ENCODE peak calls at places on chromosome 9, in nine cellular contexts. One of them, this sample, is unnamed.

GRCh38 chr9:126722922-126723806 is 81.7 kb upstream of the ZBTB43 start:
- DNase-seq in SK-N-SH: peak
- DNase-seq in GM23248: peak
- DNase-seq in HCT116: no peak
- DNase-seq in GM23338: peak
- DNase-seq in OCI-LY7: peak
- DNase-seq in neural progenitor cell: peak
- DNase-seq in PC-3: no peak
- DNase-seq in MM.1S: peak
- DNase-seq in this sample: peak

GRCh38 chr9:2320632-2321031 is 301.0 kb upstream of the VLDLR start:
- DNase-seq in SK-N-SH: no peak
- DNase-seq in HCT116: no peak
- DNase-seq in PC-3: no peak
- DNase-seq in GM23338: no peak
- DNase-seq in neural progenitor cell: no peak
- DNase-seq in GM23248: no peak
- DNase-seq in MM.1S: no peak
- DNase-seq in OCI-LY7: no peak
- DNase-seq in this sample: no peak

GRCh38 chr9:38296853-38297252 is 95.6 kb upstream of the ALDH1B1 start:
- DNase-seq in HCT116: no peak
- DNase-seq in MM.1S: no peak
- DNase-seq in neural progenitor cell: no peak
- DNase-seq in GM23338: no peak
- DNase-seq in SK-N-SH: no peak
- DNase-seq in OCI-LY7: no peak
- DNase-seq in GM23248: no peak
- DNase-seq in PC-3: no peak
- DNase-seq in this sample: no peak

GRCh38 chr9:93083592-93084470 is 12.2 kb upstream of the CARD19 start:
- DNase-seq in HCT116: no peak
- DNase-seq in neural progenitor cell: peak
- DNase-seq in SK-N-SH: peak
- DNase-seq in OCI-LY7: no peak
- DNase-seq in MM.1S: no peak
- DNase-seq in GM23248: no peak
- DNase-seq in GM23338: no peak
- DNase-seq in PC-3: no peak
- DNase-seq in this sample: no peak

GRCh38 chr9:93256878-93257807 is 73.2 kb downstream of the WNK2 start:
- DNase-seq in neural progenitor cell: no peak
- DNase-seq in PC-3: peak
- DNase-seq in MM.1S: no peak
- DNase-seq in GM23338: no peak
- DNase-seq in OCI-LY7: no peak
- DNase-seq in SK-N-SH: peak
- DNase-seq in GM23248: no peak
- DNase-seq in HCT116: no peak
- DNase-seq in this sample: peak

GRCh38 chr9:127223810-127224177 is 40.8 kb upstream of the GARNL3 start:
- DNase-seq in GM23248: no peak
- DNase-seq in PC-3: no peak
- DNase-seq in MM.1S: no peak
- DNase-seq in SK-N-SH: no peak
- DNase-seq in OCI-LY7: no peak
- DNase-seq in HCT116: no peak
- DNase-seq in neural progenitor cell: no peak
- DNase-seq in GM23338: no peak
- DNase-seq in this sample: peak

GRCh38 chr9:103731541-103731940 is 362.6 kb upstream of the SMC2 start:
- DNase-seq in SK-N-SH: no peak
- DNase-seq in GM23248: no peak
- DNase-seq in HCT116: no peak
- DNase-seq in OCI-LY7: no peak
- DNase-seq in PC-3: no peak
- DNase-seq in GM23338: no peak
- DNase-seq in neural progenitor cell: no peak
- DNase-seq in MM.1S: peak
- DNase-seq in this sample: no peak

GRCh38 chr9:127033784-127034183 is 88.7 kb downstream of the ANGPTL2 start:
- DNase-seq in HCT116: no peak
- DNase-seq in PC-3: no peak
- DNase-seq in SK-N-SH: no peak
- DNase-seq in GM23248: peak
- DNase-seq in GM23338: no peak
- DNase-seq in neural progenitor cell: no peak
- DNase-seq in MM.1S: no peak
- DNase-seq in OCI-LY7: no peak
- DNase-seq in this sample: no peak

GRCh38 chr9:98724810-98725530 is 16.2 kb upstream of the GABBR2 start:
- DNase-seq in GM23338: no peak
- DNase-seq in MM.1S: no peak
- DNase-seq in GM23248: no peak
- DNase-seq in HCT116: no peak
- DNase-seq in SK-N-SH: no peak
- DNase-seq in neural progenitor cell: no peak
- DNase-seq in OCI-LY7: no peak
- DNase-seq in PC-3: no peak
- DNase-seq in this sample: no peak

GRCh38 chr9:109452761-109453160 is 45.3 kb downstream of the PTPN3 start:
- DNase-seq in GM23248: peak
- DNase-seq in MM.1S: no peak
- DNase-seq in HCT116: no peak
- DNase-seq in SK-N-SH: no peak
- DNase-seq in OCI-LY7: no peak
- DNase-seq in neural progenitor cell: no peak
- DNase-seq in GM23338: no peak
- DNase-seq in PC-3: no peak
- DNase-seq in this sample: no peak

GRCh38 chr9:133474853-133475252 is 4.0 kb downstream of the SLC2A6 start:
- DNase-seq in OCI-LY7: no peak
- DNase-seq in GM23248: no peak
- DNase-seq in HCT116: no peak
- DNase-seq in MM.1S: no peak
- DNase-seq in PC-3: no peak
- DNase-seq in neural progenitor cell: no peak
- DNase-seq in SK-N-SH: no peak
- DNase-seq in GM23338: no peak
- DNase-seq in this sample: no peak

GRCh38 chr9:1837453-1838084 is 177.6 kb upstream of the SMARCA2 start:
- DNase-seq in MM.1S: peak
- DNase-seq in OCI-LY7: peak
- DNase-seq in PC-3: peak
- DNase-seq in HCT116: no peak
- DNase-seq in SK-N-SH: peak
- DNase-seq in GM23248: peak
- DNase-seq in GM23338: peak
- DNase-seq in neural progenitor cell: peak
- DNase-seq in this sample: peak

GRCh38 chr9:7491641-7492040 is 307.9 kb downstream of the DMAC1 start:
- DNase-seq in OCI-LY7: no peak
- DNase-seq in MM.1S: no peak
- DNase-seq in GM23248: no peak
- DNase-seq in HCT116: no peak
- DNase-seq in GM23338: no peak
- DNase-seq in neural progenitor cell: no peak
- DNase-seq in PC-3: no peak
- DNase-seq in SK-N-SH: no peak
- DNase-seq in this sample: no peak

GRCh38 chr9:108056083-108056804 is 566.7 kb upstream of the KLF4 start:
- DNase-seq in OCI-LY7: no peak
- DNase-seq in GM23338: no peak
- DNase-seq in GM23248: peak
- DNase-seq in MM.1S: no peak
- DNase-seq in HCT116: no peak
- DNase-seq in PC-3: peak
- DNase-seq in SK-N-SH: no peak
- DNase-seq in neural progenitor cell: no peak
- DNase-seq in this sample: no peak

GRCh38 chr9:112541690-112542089 is 55.1 kb downstream of the KIAA1958 start:
- DNase-seq in MM.1S: no peak
- DNase-seq in HCT116: no peak
- DNase-seq in GM23248: peak
- DNase-seq in GM23338: no peak
- DNase-seq in PC-3: no peak
- DNase-seq in neural progenitor cell: no peak
- DNase-seq in OCI-LY7: no peak
- DNase-seq in SK-N-SH: no peak
- DNase-seq in this sample: no peak

GRCh38 chr9:91033802-91034201 is 232.2 kb downstream of the SYK start:
- DNase-seq in neural progenitor cell: peak
- DNase-seq in MM.1S: peak
- DNase-seq in GM23338: peak
- DNase-seq in HCT116: peak
- DNase-seq in GM23248: peak
- DNase-seq in SK-N-SH: no peak
- DNase-seq in PC-3: peak
- DNase-seq in OCI-LY7: peak
- DNase-seq in this sample: no peak

GRCh38 chr9:2241461-2241874 is 226.3 kb downstream of the SMARCA2 start:
- DNase-seq in OCI-LY7: peak
- DNase-seq in PC-3: no peak
- DNase-seq in MM.1S: peak
- DNase-seq in GM23338: peak
- DNase-seq in HCT116: no peak
- DNase-seq in GM23248: peak
- DNase-seq in SK-N-SH: peak
- DNase-seq in neural progenitor cell: peak
- DNase-seq in this sample: peak

GRCh38 chr9:114364123-114364522 is 23.7 kb downstream of the AKNA start:
- DNase-seq in PC-3: peak
- DNase-seq in OCI-LY7: no peak
- DNase-seq in neural progenitor cell: no peak
- DNase-seq in SK-N-SH: no peak
- DNase-seq in GM23248: peak
- DNase-seq in HCT116: no peak
- DNase-seq in GM23338: no peak
- DNase-seq in MM.1S: no peak
- DNase-seq in this sample: no peak

GRCh38 chr9:27292646-27293045 is 4.3 kb downstream of the EQTN start:
- DNase-seq in MM.1S: no peak
- DNase-seq in PC-3: no peak
- DNase-seq in HCT116: no peak
- DNase-seq in OCI-LY7: no peak
- DNase-seq in SK-N-SH: peak
- DNase-seq in GM23338: no peak
- DNase-seq in GM23248: peak
- DNase-seq in neural progenitor cell: peak
- DNase-seq in this sample: peak

GRCh38 chr9:117825609-117826347 is 121.6 kb downstream of the TLR4 start:
- DNase-seq in GM23338: no peak
- DNase-seq in PC-3: no peak
- DNase-seq in HCT116: no peak
- DNase-seq in neural progenitor cell: no peak
- DNase-seq in SK-N-SH: no peak
- DNase-seq in GM23248: no peak
- DNase-seq in MM.1S: peak
- DNase-seq in OCI-LY7: no peak
- DNase-seq in this sample: no peak
- TF ChIP-seq EZH2phosphoT487 in GM23338: no peak
- TF ChIP-seq EZH2phosphoT487 in PC-3: no peak
- TF ChIP-seq EZH2phosphoT487 in HCT116: no peak
- TF ChIP-seq EZH2phosphoT487 in neural progenitor cell: no peak
- TF ChIP-seq EZH2phosphoT487 in SK-N-SH: no peak
- TF ChIP-seq EZH2phosphoT487 in GM23248: no peak
- TF ChIP-seq EZH2phosphoT487 in MM.1S: no peak
- TF ChIP-seq EZH2phosphoT487 in OCI-LY7: no peak
- TF ChIP-seq EZH2phosphoT487 in this sample: no peak

DNA sequence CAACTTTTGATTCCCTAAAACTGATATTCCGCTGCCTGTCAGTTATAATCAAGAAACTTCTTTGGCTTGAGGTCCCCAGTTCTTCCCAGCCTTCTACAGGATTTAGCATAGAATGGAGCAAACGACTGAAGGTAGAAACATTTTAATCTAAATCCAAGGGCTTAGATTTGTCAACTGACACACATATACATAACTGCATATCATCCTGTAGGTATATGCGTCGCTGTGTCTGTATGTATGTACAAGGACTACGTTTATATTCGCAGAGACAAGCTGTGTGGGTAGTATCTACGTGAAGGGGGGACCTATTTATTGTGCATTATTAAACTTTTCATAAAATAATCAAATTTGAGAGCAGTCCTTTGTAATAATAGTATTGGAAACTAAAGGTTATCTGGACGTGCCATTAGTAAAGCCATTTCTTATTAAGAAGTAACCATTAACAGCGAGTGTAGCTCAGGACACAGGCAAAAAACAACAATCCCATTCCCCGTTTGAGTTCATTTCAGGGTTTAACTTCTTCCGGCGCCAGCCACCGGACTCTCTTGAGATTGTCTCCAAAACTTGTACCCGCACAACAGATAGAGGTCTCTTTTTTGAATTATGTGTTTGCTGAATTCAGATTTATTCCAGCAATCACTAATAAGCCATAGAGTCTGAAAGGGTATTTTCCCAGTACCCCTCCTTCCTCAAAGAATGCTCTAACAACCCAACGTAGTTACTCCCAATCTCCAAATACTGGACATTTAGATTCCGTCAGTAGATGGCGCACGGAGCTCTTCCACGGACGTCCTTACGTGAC is 2.1 kb upstream of the MLLT3 start:
- DNase-seq in HCT116: peak
- DNase-seq in PC-3: peak
- DNase-seq in GM23248: peak
- DNase-seq in MM.1S: peak
- DNase-seq in GM23338: peak
- DNase-seq in neural progenitor cell: peak
- DNase-seq in SK-N-SH: peak
- DNase-seq in OCI-LY7: peak
- DNase-seq in this sample: peak
- H2AFZ ChIP-seq in HCT116: peak
- H2AFZ ChIP-seq in PC-3: peak
- H2AFZ ChIP-seq in GM23248: peak
- H2AFZ ChIP-seq in MM.1S: peak
- H2AFZ ChIP-seq in GM23338: peak
- H2AFZ ChIP-seq in neural progenitor cell: peak
- H2AFZ ChIP-seq in SK-N-SH: peak
- H2AFZ ChIP-seq in OCI-LY7: peak
- H2AFZ ChIP-seq in this sample: peak

DNA sequence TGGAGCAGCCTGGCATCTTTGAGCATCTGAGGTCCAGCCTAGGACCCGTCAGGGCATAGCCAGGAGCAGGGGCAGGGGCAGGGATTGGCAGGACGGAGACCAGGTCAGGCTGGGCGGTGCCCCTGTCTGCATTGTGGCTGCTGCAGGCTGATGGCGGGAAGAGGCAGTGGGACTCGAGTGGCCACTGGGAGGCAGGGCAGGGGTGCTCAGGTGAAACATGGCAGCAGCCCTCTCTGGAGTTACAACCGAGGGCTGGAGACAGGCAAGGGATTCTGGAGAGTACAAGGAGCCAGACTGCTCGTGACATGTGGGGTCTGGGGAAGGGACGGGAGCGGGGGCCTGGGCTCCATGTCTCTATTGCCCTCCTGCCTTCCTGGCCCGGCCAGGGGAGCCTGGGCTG is 97.4 kb upstream of the RAPGEF1 start:
- DNase-seq in PC-3: peak
- DNase-seq in neural progenitor cell: peak
- DNase-seq in SK-N-SH: peak
- DNase-seq in MM.1S: no peak
- DNase-seq in HCT116: no peak
- DNase-seq in OCI-LY7: no peak
- DNase-seq in GM23248: peak
- DNase-seq in GM23338: peak
- DNase-seq in this sample: peak
- TF ChIP-seq EZH2phosphoT487 in PC-3: no peak
- TF ChIP-seq EZH2phosphoT487 in neural progenitor cell: no peak
- TF ChIP-seq EZH2phosphoT487 in SK-N-SH: no peak
- TF ChIP-seq EZH2phosphoT487 in MM.1S: no peak
- TF ChIP-seq EZH2phosphoT487 in HCT116: no peak
- TF ChIP-seq EZH2phosphoT487 in OCI-LY7: no peak
- TF ChIP-seq EZH2phosphoT487 in GM23248: no peak
- TF ChIP-seq EZH2phosphoT487 in GM23338: no peak
- TF ChIP-seq EZH2phosphoT487 in this sample: no peak

GRCh38 chr9:121597693-121598166 is 53.7 kb upstream of the DAB2IP start:
- DNase-seq in GM23248: no peak
- DNase-seq in OCI-LY7: no peak
- DNase-seq in PC-3: no peak
- DNase-seq in neural progenitor cell: no peak
- DNase-seq in MM.1S: no peak
- DNase-seq in HCT116: no peak
- DNase-seq in GM23338: peak
- DNase-seq in SK-N-SH: no peak
- DNase-seq in this sample: no peak
- H2AFZ ChIP-seq in GM23248: peak
- H2AFZ ChIP-seq in OCI-LY7: no peak
- H2AFZ ChIP-seq in PC-3: peak
- H2AFZ ChIP-seq in neural progenitor cell: peak
- H2AFZ ChIP-seq in MM.1S: no peak
- H2AFZ ChIP-seq in HCT116: peak
- H2AFZ ChIP-seq in GM23338: peak
- H2AFZ ChIP-seq in SK-N-SH: no peak
- H2AFZ ChIP-seq in this sample: peak